ENCODE peak calls at places on chromosomes 1 and 21, in five cellular contexts. X is uterus, U is upper lobe of right lung, D is fibroblast of lung, J is cardiac fibroblast. Y is an unnamed sample.

GRCh38 chr1:153228481-153228880 is 11.1 kb downstream of the PRR9 start:
- DNase-seq in U (no peak), X (no peak), D (no peak), J (no peak), Y (no peak)

GRCh38 chr1:211928222-211928856 is 97.8 kb upstream of the LPGAT1 start:
- DNase-seq in D (no peak), J (no peak), X (no peak), U (peak), Y (no peak)

GRCh38 chr1:3101127-3101939 is 32.3 kb downstream of the PRDM16 start:
- DNase-seq in U (no peak), D (no peak), X (no peak), J (no peak), Y (no peak)

GRCh38 chr1:9984253-9984652 is 12.8 kb upstream of the RBP7 start:
- DNase-seq in U (no peak), D (no peak), X (no peak), J (no peak), Y (no peak)

GRCh38 chr1:246447501-246447900 is 59.6 kb downstream of the SMYD3 start:
- DNase-seq in U (no peak), J (peak), D (no peak), X (no peak), Y (no peak)

GRCh38 chr1:66773227-66773626 is 21.0 kb downstream of the DYNLT5 start:
- DNase-seq in U (no peak), X (no peak), J (no peak), D (no peak), Y (no peak)

GRCh38 chr1:21851430-21852250 is 39.6 kb downstream of the LDLRAD2 start:
- DNase-seq in U (no peak), J (no peak), X (no peak), D (no peak), Y (no peak)

GRCh38 chr1:164668451-164668850 is 109.5 kb downstream of the PBX1 start:
- DNase-seq in U (no peak), D (no peak), X (no peak), J (no peak), Y (no peak)

GRCh38 chr1:103160281-103160680 is 52.0 kb upstream of the COL11A1 start:
- DNase-seq in J (no peak), X (no peak), U (no peak), D (no peak), Y (no peak)

GRCh38 chr1:1344672-1345361 is 4.4 kb downstream of the DVL1 start:
- DNase-seq in X (no peak), J (peak), D (peak), U (no peak), Y (peak)

GRCh38 chr1:189803364-189803763 is 674.3 kb downstream of the BRINP3 start:
- DNase-seq in X (no peak), J (no peak), U (no peak), D (no peak), Y (no peak)
- TF ChIP-seq CTCF in X (no peak), J (no peak), U (no peak), D (no peak), Y (no peak)

GRCh38 chr21:39630827-39631226 is 18.1 kb downstream of the B3GALT5 start:
- DNase-seq in D (peak), X (no peak), U (no peak), J (no peak), Y (peak)

GRCh38 chr21:39630191-39630591 is 17.5 kb downstream of the B3GALT5 start:
- DNase-seq in X (no peak), D (peak), J (no peak), U (no peak), Y (peak)

GRCh38 chr21:39633770-39634181 is 21.0 kb downstream of the B3GALT5 start:
- DNase-seq in U (no peak), J (peak), D (peak), X (no peak), Y (peak)

GRCh38 chr21:39633043-39633442 is 20.3 kb downstream of the B3GALT5 start:
- DNase-seq in J (no peak), U (no peak), X (no peak), D (peak), Y (peak)

DNA sequence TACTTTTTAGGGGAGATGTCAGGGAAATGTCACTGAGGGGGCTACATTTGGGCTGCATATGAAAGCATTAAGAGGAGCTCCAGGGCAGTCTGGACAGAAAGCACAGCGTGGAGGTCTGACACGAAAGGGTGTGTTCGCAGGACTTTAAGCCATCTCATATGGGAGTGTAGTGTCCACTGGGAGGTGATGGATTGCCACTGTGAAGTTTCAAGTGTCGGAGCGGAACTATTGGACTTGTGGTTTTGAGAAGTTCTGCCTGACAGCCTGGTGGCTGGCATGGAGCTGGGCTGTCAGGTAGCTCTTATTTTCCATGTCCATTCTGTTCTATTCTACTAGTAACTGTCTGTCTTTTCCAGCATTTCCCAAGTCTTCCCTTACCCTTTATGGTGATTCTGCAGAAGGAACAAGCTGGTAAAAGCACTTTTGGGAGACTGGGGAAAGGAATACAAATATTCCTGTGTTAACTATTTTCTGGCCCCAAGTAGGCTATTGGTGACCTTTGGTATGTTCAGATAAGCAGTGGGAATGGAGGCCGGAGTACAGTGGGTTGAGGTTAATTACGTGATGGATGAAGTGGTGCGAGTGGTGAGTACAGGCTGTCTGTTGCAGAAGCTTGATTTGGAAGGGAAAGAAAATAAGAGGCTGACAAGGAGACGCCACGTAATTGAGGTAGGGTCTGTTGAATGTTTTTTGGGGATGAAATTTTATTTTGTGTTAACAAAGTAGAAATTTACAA is 19.3 kb downstream of the B3GALT5 start:
- DNase-seq in U (no peak), X (no peak), J (no peak), D (peak), Y (no peak)
- TF ChIP-seq CTCF in U (no peak), X (no peak), J (no peak), D (no peak), Y (no peak)

GRCh38 chr1:177355575-177355974 is 184.8 kb downstream of the BRINP2 start:
- DNase-seq in U (no peak), D (peak), J (peak), X (no peak), Y (no peak)
- TF ChIP-seq CTCF in U (peak), D (peak), J (peak), X (no peak), Y (peak)

DNA sequence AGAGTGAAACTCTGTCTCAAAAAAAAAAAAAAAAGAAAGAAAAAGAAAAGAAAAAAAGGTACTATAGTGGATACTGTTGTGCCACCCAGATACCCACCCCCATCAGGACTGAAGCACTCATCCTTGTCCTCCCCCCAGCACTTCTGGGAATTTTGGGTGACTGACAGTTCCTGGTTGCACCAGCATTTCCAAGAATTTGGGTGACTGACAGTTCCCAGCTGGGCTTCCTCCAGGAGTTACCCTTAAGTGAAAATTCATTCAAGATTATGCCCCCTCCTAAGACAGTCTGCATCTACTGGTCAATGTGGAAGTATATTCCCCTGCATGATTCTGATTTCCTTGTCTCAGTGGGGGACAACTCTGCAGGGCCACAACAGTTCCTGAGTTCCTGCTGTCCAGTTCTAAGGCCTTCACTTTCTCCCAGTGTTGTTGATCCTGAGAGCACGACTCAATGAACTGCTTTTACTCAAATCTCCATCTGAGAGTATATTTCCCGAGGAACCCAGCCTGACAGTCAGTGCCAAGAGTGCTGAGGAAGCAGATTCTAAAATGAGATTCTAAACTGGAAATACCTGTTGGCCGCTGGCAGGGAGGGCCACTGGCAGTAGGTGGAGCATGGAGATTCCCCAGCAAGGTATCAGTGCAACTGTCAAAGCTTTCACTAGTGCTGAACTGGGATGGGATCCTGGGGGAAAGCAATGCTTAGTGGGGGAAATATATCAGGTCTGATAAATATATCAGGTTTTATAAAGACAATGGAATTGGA is 18.5 kb downstream of the RIIAD1 start:
- DNase-seq in J (no peak), X (no peak), U (no peak), D (no peak), Y (no peak)
- TF ChIP-seq CTCF in J (no peak), X (no peak), U (no peak), D (no peak), Y (no peak)

GRCh38 chr1:171220551-171221175 is 27.6 kb upstream of the FMO1 start:
- DNase-seq in J (peak), D (peak), X (no peak), U (no peak), Y (no peak)
- TF ChIP-seq CTCF in J (no peak), D (no peak), X (no peak), U (no peak), Y (peak)

GRCh38 chr1:226562989-226563388 is 14.4 kb downstream of the STUM start:
- DNase-seq in D (no peak), J (no peak), U (no peak), X (no peak), Y (no peak)

GRCh38 chr1:226566234-226566633 is 17.7 kb downstream of the STUM start:
- DNase-seq in D (no peak), J (no peak), U (no peak), X (no peak), Y (no peak)

GRCh38 chr1:226563666-226564065 is 15.1 kb downstream of the STUM start:
- DNase-seq in U (peak), D (no peak), X (no peak), J (no peak), Y (no peak)

GRCh38 chr1:226568077-226568831 is 19.7 kb downstream of the STUM start:
- DNase-seq in J (no peak), X (peak), U (peak), D (no peak), Y (no peak)

DNA sequence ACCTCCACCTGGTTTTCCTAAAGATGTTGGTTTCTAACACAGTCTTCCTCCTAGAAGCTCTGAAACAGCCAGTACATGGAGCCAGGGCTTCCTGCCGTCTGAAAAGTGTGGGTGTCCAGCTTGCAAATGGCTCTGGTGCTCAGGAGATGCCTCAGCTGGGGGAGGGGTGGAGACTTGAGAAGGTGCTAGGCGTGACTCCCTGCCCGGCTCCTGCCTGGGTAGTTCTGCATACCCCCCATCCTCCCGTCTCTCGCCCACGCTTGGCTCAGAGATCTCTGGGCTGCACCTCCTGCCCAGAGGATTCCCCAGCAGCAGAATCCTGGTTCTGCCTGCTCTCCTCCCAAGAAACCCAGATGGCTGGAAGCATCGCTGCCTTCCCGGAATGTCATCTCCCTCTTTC is 16.9 kb downstream of the STUM start:
- DNase-seq in U (peak), J (no peak), D (no peak), X (no peak), Y (no peak)
- TF ChIP-seq CTCF in U (no peak), J (no peak), D (no peak), X (no peak), Y (no peak)

GRCh38 chr1:151512801-151513625 is 1.8 kb downstream of the CGN start:
- DNase-seq in D (no peak), J (no peak), U (peak), X (no peak), Y (no peak)

GRCh38 chr1:151510957-151511635 is at the start of gene CGN:
- DNase-seq in X (peak), J (peak), U (peak), D (peak), Y (no peak)

GRCh38 chr1:151510614-151510956 is 602 bp upstream of the CGN start:
- DNase-seq in D (no peak), J (no peak), X (no peak), U (no peak), Y (no peak)

GRCh38 chr1:151512326-151512725 is 1.1 kb downstream of the CGN start:
- DNase-seq in X (no peak), D (no peak), J (no peak), U (no peak), Y (no peak)

DNA sequence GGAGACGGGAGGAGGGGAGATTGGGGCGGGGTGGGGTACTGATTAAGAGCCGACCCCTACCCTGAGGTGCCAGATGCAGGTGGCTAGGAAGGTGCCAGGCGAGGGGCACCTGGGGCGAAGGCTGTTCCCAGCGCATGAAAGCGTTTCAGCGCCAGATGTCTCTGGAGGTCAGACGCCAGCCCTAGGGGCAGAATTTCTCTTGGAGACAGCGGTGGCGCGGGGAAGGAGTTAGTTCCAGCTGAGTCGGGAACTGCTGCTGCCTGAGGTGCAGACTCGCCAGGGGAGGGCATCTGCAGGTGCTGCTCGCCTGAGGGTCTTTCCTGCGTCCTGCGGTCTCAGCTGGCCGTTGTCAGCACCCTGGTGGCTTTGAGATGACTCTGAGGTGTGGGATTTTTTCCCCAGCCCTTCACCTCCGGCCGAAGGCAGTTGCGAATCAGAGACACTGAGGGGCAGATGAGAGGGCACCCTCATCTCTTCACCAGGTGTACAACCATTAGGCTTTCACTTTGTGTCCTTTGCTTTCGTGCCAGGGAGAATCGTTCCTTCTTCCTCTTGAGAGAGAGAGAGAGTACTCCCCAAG is 539 bp downstream of the CGN start:
- DNase-seq in D (no peak), U (peak), X (no peak), J (no peak), Y (no peak)
- TF ChIP-seq CTCF in D (no peak), U (no peak), X (no peak), J (no peak), Y (no peak)

GRCh38 chr1:172607145-172607544 is 51.8 kb upstream of the FASLG start:
- DNase-seq in D (no peak), X (no peak), J (no peak), U (no peak), Y (no peak)

GRCh38 chr1:172608098-172608601 is 50.8 kb upstream of the FASLG start:
- DNase-seq in J (no peak), D (no peak), U (no peak), X (no peak), Y (no peak)

GRCh38 chr1:172613294-172613693 is 45.6 kb upstream of the FASLG start:
- DNase-seq in J (peak), U (no peak), D (no peak), X (no peak), Y (no peak)

GRCh38 chr1:172612478-172612877 is 46.4 kb upstream of the FASLG start:
- DNase-seq in J (no peak), U (no peak), D (no peak), X (no peak), Y (no peak)

DNA sequence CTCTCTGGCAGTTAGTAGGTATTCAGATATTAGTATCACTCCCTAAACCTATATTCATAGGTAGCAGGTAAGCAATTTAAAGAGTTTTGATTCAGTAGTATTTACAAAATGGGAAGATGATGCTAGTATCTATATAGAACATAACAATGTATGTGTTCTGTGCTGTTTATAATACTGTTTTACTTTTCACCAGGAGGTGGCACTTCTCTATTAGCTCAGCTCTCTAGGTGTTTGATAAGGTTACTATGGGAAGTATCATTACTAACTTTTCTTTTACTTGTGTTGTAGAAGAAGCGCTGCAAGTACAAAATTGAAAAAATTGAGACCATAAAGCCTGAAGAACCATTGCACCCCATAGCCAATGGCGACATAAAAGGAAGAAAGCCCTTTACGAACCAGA is 49.4 kb upstream of the FASLG start:
- DNase-seq in J (peak), X (no peak), U (no peak), D (peak), Y (peak)
- TF ChIP-seq CTCF in J (peak), X (no peak), U (no peak), D (no peak), Y (peak)

GRCh38 chr1:174408142-174408541 is 39.6 kb upstream of the GPR52 start:
- DNase-seq in D (no peak), J (no peak), X (no peak), U (no peak), Y (no peak)

GRCh38 chr1:174406421-174406820 is 41.3 kb upstream of the GPR52 start:
- DNase-seq in X (no peak), U (no peak), J (no peak), D (no peak), Y (no peak)

GRCh38 chr1:174413632-174414031 is 34.1 kb upstream of the GPR52 start:
- DNase-seq in U (no peak), X (no peak), J (peak), D (peak), Y (no peak)

GRCh38 chr1:174405219-174405618 is 42.5 kb upstream of the GPR52 start:
- DNase-seq in J (no peak), U (no peak), X (no peak), D (no peak), Y (no peak)

GRCh38 chr1:174407705-174408104 is 40.1 kb upstream of the GPR52 start:
- DNase-seq in J (no peak), D (no peak), X (no peak), U (no peak), Y (peak)
- TF ChIP-seq CTCF in J (no peak), D (no peak), X (no peak), U (no peak), Y (no peak)

Y was measured in HFFc6.